ENCODE peak calls at places on chromosomes 1 and 21, in nine cellular contexts. N is MCF 10A, V is kidney epithelial cell, M is GM23338, A is fibroblast of mammary gland, H is transverse colon, L is Caco-2, W is HFF-Myc, X is lower lobe of right lung. Z is an unnamed sample.

GRCh38 chr1:59684698-59685097 is 130.1 kb upstream of the HOOK1 start:
- DNase-seq in N (no peak), L (no peak), X (no peak), H (no peak), W (no peak), A (no peak), V (no peak), M (no peak), Z (no peak)

GRCh38 chr1:209505044-209505443 is 78.5 kb upstream of the CAMK1G start:
- DNase-seq in H (no peak), A (no peak), N (no peak), M (no peak), L (no peak), X (no peak), W (no peak), V (no peak), Z (no peak)

GRCh38 chr1:79259390-79260336 is 253.1 kb upstream of the ADGRL4 start:
- DNase-seq in L (no peak), M (peak; percentile 62), W (peak; percentile 22), N (peak; percentile 57), A (peak; percentile 74), H (no peak), V (peak; percentile 7), X (no peak), Z (no peak)

GRCh38 chr1:63773815-63774616 is at the start of gene ROR1:
- DNase-seq in N (peak; percentile 85), L (peak; percentile 90), H (peak; percentile 89), V (peak; percentile 43), A (peak; percentile 83), M (peak; percentile 96), X (peak; percentile 89), W (peak; percentile 65), Z (peak; percentile 96)

GRCh38 chr1:92623187-92623778 is 136.6 kb upstream of the GFI1 start:
- DNase-seq in N (peak; percentile 21), X (no peak), A (peak; percentile 33), H (no peak), M (no peak), W (peak; percentile 9), V (no peak), L (no peak), Z (no peak)

GRCh38 chr21:29133796-29134195 is 3.4 kb downstream of the MAP3K7CL start:
- DNase-seq in X (no peak), M (peak; percentile 9), V (no peak), W (no peak), H (no peak), L (no peak), N (no peak), A (no peak), Z (no peak)

GRCh38 chr1:68291763-68292384 is 59.6 kb upstream of the WLS start:
- DNase-seq in M (peak; percentile 63), A (peak; percentile 41), W (no peak), H (no peak), X (no peak), V (no peak), N (no peak), L (peak; percentile 40), Z (no peak)

GRCh38 chr1:116147972-116148371 is 36.8 kb downstream of the MAB21L3 start:
- DNase-seq in N (no peak), A (no peak), L (no peak), W (no peak), M (peak; percentile 26), X (no peak), V (no peak), H (no peak), Z (no peak)

GRCh38 chr1:89946532-89946931 is 48.4 kb upstream of the ZNF326 start:
- DNase-seq in W (no peak), N (no peak), H (no peak), V (no peak), X (no peak), L (no peak), A (no peak), M (no peak), Z (no peak)

GRCh38 chr1:21263653-21264225 is 26.5 kb downstream of the ECE1 start:
- DNase-seq in X (no peak), A (no peak), M (no peak), W (no peak), L (no peak), N (no peak), V (no peak), H (no peak), Z (no peak)

GRCh38 chr1:23528245-23528978 is 2.6 kb downstream of the E2F2 start:
- DNase-seq in N (peak; percentile 97), X (peak; percentile 91), A (peak; percentile 88), H (peak; percentile 97), W (peak; percentile 83), L (no peak), M (no peak), V (peak; percentile 52), Z (peak; percentile 80)

GRCh38 chr1:13797397-13797796 is 97.4 kb downstream of the PRDM2 start:
- DNase-seq in W (no peak), L (no peak), M (no peak), X (no peak), H (no peak), N (no peak), A (no peak), V (no peak), Z (no peak)
- TF ChIP-seq CTCF in W (no peak), L (no peak), M (no peak), X (no peak), H (no peak), N (no peak), A (no peak), V (no peak), Z (no peak)

GRCh38 chr1:186876436-186876835 is 47.7 kb downstream of the PLA2G4A start:
- DNase-seq in H (peak; percentile 17), M (no peak), W (no peak), X (no peak), V (no peak), L (no peak), A (no peak), N (no peak), Z (peak; percentile 86)
- TF ChIP-seq CTCF in H (no peak), M (no peak), W (no peak), X (no peak), V (no peak), L (no peak), A (no peak), N (no peak), Z (no peak)

GRCh38 chr1:244210884-244211558 is 159.9 kb downstream of the ZBTB18 start:
- DNase-seq in X (no peak), M (peak; percentile 89), L (peak; percentile 29), V (no peak), N (peak; percentile 66), A (peak; percentile 36), H (no peak), W (no peak), Z (no peak)
- TF ChIP-seq CTCF in X (peak; percentile 37), M (peak; percentile 80), L (no peak), V (peak; percentile 61), N (peak; percentile 50), A (peak; percentile 58), H (no peak), W (peak; percentile 52), Z (no peak)

GRCh38 chr1:159250817-159251216 is 46.1 kb downstream of the ACKR1 start:
- DNase-seq in V (no peak), N (no peak), W (no peak), M (peak; percentile 56), H (no peak), A (no peak), X (no peak), L (peak; percentile 16), Z (no peak)

GRCh38 chr1:159247266-159247665 is 42.6 kb downstream of the ACKR1 start:
- DNase-seq in V (no peak), N (peak; percentile 61), A (peak; percentile 41), H (no peak), L (no peak), W (no peak), M (no peak), X (no peak), Z (no peak)

DNA sequence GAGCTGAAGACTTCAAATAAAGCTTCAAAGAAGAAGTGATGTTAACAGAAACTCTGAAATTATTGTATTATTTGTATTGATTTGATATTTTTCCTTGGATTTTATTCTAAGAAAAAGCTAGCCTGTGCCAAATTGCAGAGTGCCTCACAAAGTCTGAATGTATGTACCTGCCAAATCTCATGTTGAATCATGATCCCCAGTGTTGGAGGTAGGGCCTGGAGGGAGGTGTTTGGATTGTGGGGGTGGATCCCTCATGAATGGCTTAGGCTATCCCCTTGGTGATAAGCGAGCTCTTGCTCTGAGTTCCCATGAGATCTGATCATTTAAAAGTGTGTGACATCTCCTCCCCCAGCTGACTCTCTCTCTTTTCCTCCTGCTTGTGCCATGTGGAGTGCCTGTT is 43.6 kb downstream of the ACKR1 start:
- DNase-seq in H (no peak), A (peak; percentile 22), N (peak; percentile 75), L (no peak), X (no peak), W (no peak), V (no peak), M (no peak), Z (no peak)
- TF ChIP-seq CTCF in H (no peak), A (no peak), N (no peak), L (no peak), X (no peak), W (no peak), V (no peak), M (no peak), Z (no peak)

DNA sequence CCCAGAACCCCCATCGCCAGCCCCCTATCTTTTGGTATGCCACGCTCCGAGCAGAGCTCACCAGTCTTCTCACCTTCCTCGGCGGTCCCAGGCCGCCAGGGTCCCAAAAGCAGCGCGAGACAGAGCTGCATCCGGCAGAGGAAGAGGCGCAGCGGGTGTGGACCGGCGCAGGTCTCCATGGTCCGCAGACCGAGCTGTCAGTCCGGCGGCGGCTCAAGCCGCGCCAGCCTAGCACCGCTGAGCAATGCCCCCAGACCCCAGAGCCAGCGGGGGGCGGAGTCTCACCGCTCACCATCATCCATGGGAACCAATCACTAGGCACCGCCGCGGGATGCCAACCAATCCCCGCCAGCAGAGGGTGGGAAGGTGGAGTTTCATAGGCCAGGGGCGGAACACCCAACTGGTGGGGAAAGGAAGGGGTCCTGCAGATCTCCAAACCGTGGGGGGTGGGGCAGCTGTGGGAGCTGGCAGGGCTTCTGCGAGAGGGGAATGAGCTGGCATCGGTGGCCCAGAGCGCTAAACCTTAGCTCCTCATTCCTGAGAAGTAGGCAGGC is at the start of gene EPHA10:
- DNase-seq in H (no peak), N (no peak), V (no peak), W (no peak), A (no peak), L (no peak), M (peak; percentile 96), X (no peak), Z (no peak)
- TF ChIP-seq CTCF in H (no peak), N (no peak), V (no peak), W (no peak), A (no peak), L (no peak), M (no peak), X (no peak), Z (no peak)

Z was measured in sigmoid colon.